ENCODE peak calls at places on chromosomes 4 and X, in seven cellular contexts. J is A549, D is PC-3, X is H9, N is IMR-90, I is neural progenitor cell, V is HCT116. F is an unnamed sample.

GRCh38 chrX:154840856-154841255 is 6.4 kb upstream of the SMIM9 start:
- DNase-seq in J (peak; percentile 54), D (peak; percentile 67), X (no peak), N (peak; percentile 70), I (no peak), V (peak; percentile 22), F (peak; percentile 64)

GRCh38 chrX:28966335-28966734 is 379.1 kb downstream of the IL1RAPL1 start:
- DNase-seq in J (no peak), D (peak; percentile 5), X (no peak), N (peak; percentile 23), I (no peak), V (no peak), F (no peak)

GRCh38 chr4:155403886-155404285 is 27.1 kb upstream of the MAP9 start:
- DNase-seq in J (peak; percentile 40), D (peak; percentile 71), X (no peak), N (peak; percentile 72), I (peak; percentile 63), V (peak; percentile 36), F (peak; percentile 60)

GRCh38 chr4:176793060-176793605 is 411 bp upstream of the VEGFC start:
- DNase-seq in J (no peak), D (no peak), X (no peak), N (no peak), I (peak; percentile 13), V (no peak), F (no peak)

GRCh38 chr4:168598191-168598590 is 101.3 kb downstream of the PALLD start:
- DNase-seq in J (no peak), D (no peak), X (no peak), N (no peak), I (no peak), V (no peak), F (peak; percentile 80)

GRCh38 chrX:133609151-133609550 is 193.9 kb upstream of the GPC4 start:
- DNase-seq in J (no peak), D (no peak), X (no peak), N (no peak), I (no peak), V (no peak), F (no peak)

GRCh38 chr4:75289843-75290616 is 224.2 kb downstream of the RCHY1 start:
- DNase-seq in J (peak; percentile 14), D (peak; percentile 52), X (peak; percentile 80), N (no peak), I (peak; percentile 59), V (peak; percentile 47), F (peak; percentile 19)

GRCh38 chrX:39903343-39903742 is 194.4 kb downstream of the BCOR start:
- DNase-seq in J (no peak), D (peak; percentile 25), X (no peak), N (peak; percentile 75), I (no peak), V (no peak), F (peak; percentile 77)

GRCh38 chr4:159829184-159829583 is 726.3 kb downstream of the RAPGEF2 start:
- DNase-seq in J (no peak), D (no peak), X (no peak), N (no peak), I (no peak), V (no peak), F (no peak)

GRCh38 chrX:30620980-30621716 is 32.1 kb upstream of the GK start:
- DNase-seq in J (peak; percentile 42), D (peak; percentile 78), X (no peak), N (peak; percentile 93), I (no peak), V (no peak), F (peak; percentile 88)

GRCh38 chrX:19683817-19684216 is 168.5 kb upstream of the MAP3K15 start:
- DNase-seq in J (no peak), D (no peak), X (no peak), N (no peak), I (no peak), V (no peak), F (no peak)

GRCh38 chrX:153909980-153910360 is 5.5 kb downstream of the AVPR2 start:
- DNase-seq in J (no peak), D (no peak), X (no peak), N (no peak), I (no peak), V (no peak), F (no peak)

GRCh38 chr4:41057456-41057855 is 156.9 kb downstream of the APBB2 start:
- DNase-seq in J (no peak), D (peak; percentile 10), X (no peak), N (peak; percentile 49), I (no peak), V (no peak), F (peak; percentile 33)

GRCh38 chrX:14506866-14507265 is 22.5 kb upstream of the GLRA2 start:
- DNase-seq in J (no peak), D (peak; percentile 19), X (no peak), N (no peak), I (no peak), V (no peak), F (no peak)

GRCh38 chr4:1206299-1207156 is 34.1 kb upstream of the SPON2 start:
- DNase-seq in J (no peak), D (no peak), X (peak; percentile 21), N (no peak), I (no peak), V (no peak), F (no peak)

GRCh38 chr4:22668301-22668700 is 24.4 kb upstream of the GBA3 start:
- DNase-seq in J (no peak), D (no peak), X (no peak), N (peak; percentile 22), I (no peak), V (no peak), F (peak; percentile 41)

GRCh38 chr4:62366944-62367343 is 1166.8 kb downstream of the ADGRL3 start:
- DNase-seq in J (no peak), D (no peak), X (no peak), N (no peak), I (no peak), V (no peak), F (no peak)

GRCh38 chr4:138870739-138871633 is 144.6 kb upstream of the NOCT start:
- DNase-seq in J (peak; percentile 67), D (peak; percentile 80), X (peak; percentile 67), N (peak; percentile 78), I (peak; percentile 81), V (peak; percentile 65), F (peak; percentile 81)

GRCh38 chr4:175435437-175435836 is 376.6 kb downstream of the GPM6A start:
- DNase-seq in J (no peak), D (no peak), X (no peak), N (peak; percentile 47), I (peak; percentile 1), V (no peak), F (no peak)

GRCh38 chr4:158778065-158778711 is 9.4 kb downstream of the FNIP2 start:
- DNase-seq in J (no peak), D (no peak), X (no peak), N (no peak), I (no peak), V (no peak), F (no peak)

GRCh38 chr4:158776106-158776505 is 7.3 kb downstream of the FNIP2 start:
- DNase-seq in J (no peak), D (no peak), X (no peak), N (no peak), I (no peak), V (no peak), F (no peak)

GRCh38 chr4:158781963-158782362 is 13.1 kb downstream of the FNIP2 start:
- DNase-seq in J (no peak), D (no peak), X (no peak), N (no peak), I (no peak), V (no peak), F (no peak)

GRCh38 chr4:158777423-158777822 is 8.6 kb downstream of the FNIP2 start:
- DNase-seq in J (no peak), D (no peak), X (no peak), N (no peak), I (no peak), V (no peak), F (no peak)

DNA sequence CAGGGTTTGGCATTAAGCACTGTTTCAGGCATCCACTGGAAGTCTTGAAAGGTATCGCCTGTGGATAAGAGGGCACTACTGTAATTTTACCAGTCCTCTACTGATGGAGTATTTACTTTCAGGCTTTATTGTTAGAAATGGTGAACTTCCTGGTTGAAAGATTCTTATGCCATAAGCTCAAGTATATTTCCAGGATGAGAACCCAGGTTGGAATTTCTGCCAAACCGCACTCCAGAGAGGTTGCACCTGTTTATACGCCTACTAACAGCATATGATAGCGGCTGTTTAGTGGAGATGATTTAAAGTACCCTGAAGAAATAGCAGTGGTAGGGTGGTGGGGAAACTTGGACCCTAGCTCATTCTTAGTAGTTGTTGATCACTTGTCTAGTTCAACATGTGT is 9.9 kb downstream of the FNIP2 start:
- DNase-seq in J (no peak), D (peak; percentile 53), X (no peak), N (no peak), I (no peak), V (no peak), F (no peak)
- H3K27ac ChIP-seq in J (no peak overlapping the region), D (no peak overlapping the region), X (no peak overlapping the region), N (no peak overlapping the region), I (no peak overlapping the region), V (no peak overlapping the region), F (no peak overlapping the region)

GRCh38 chr4:109562457-109563237 is 2.6 kb downstream of the MCUB start:
- DNase-seq in J (no peak), D (no peak), X (no peak), N (no peak), I (peak; percentile 40), V (no peak), F (no peak)
- H3K4me2 ChIP-seq in J (no peak overlapping the region), D (no peak overlapping the region), X (no peak overlapping the region), N (no peak overlapping the region), I (peak overlapping the region; percentile 9), V (no peak overlapping the region), F (no peak overlapping the region)

DNA sequence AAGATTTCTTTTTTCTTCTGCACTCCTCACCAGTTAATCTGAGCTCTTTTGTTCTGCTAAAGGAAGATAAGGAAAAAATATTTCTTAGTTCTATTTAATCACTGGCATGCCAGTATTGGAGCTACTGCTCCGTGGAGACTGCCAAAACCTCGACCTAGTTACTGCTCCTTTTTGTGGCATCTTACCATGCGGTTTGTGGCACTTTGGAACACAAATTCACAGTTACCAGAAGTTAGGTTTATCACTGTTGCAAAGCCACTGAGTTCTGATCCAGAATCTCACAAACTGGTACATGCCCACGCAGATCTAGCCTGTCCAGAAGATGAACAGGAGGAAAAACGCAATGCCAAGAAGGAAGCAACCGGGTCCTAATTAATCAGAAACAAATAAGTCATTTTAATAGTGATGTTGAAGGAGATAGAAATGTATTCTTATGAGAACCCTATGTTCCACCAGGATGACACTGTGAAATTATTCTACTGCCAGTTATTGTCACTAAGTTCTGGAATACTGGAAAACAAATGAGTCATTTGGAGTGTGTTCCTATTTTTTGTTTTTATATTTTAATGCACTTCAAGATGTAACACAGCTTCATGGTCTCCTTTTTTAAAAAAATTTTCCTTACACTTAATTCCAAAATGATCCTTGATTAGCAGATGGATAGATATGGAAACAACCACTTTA is 106.8 kb upstream of the GK2 start:
- DNase-seq in J (no peak), D (no peak), X (no peak), N (no peak), I (no peak), V (no peak), F (no peak)
- H3K27ac ChIP-seq in J (no peak overlapping the region), D (no peak overlapping the region), X (no peak overlapping the region), N (no peak overlapping the region), I (no peak overlapping the region), V (no peak overlapping the region), F (no peak overlapping the region)

GRCh38 chrX:138921031-138921430 is 209.5 kb upstream of the FGF13 start:
- DNase-seq in J (no peak), D (peak; percentile 60), X (no peak), N (no peak), I (no peak), V (no peak), F (no peak)

GRCh38 chrX:138914751-138915150 is 203.2 kb upstream of the FGF13 start:
- DNase-seq in J (no peak), D (no peak), X (no peak), N (no peak), I (no peak), V (no peak), F (peak; percentile 15)

GRCh38 chrX:138917781-138918180 is 206.3 kb upstream of the FGF13 start:
- DNase-seq in J (no peak), D (peak; percentile 80), X (no peak), N (peak; percentile 0), I (no peak), V (no peak), F (peak; percentile 68)
- H3K4me2 ChIP-seq in J (no peak overlapping the region), D (peak overlapping the region; percentile 57), X (no peak overlapping the region), N (no peak overlapping the region), I (no peak overlapping the region), V (no peak overlapping the region), F (peak overlapping the region; percentile 52)